ENCODE peak calls at places on chromosome 7, in five cellular contexts. G is astrocyte of the spinal cord, Z is HL-60, O is neuronal stem cell, Y is ELR. X is an unnamed sample.

GRCh38 chr7:1844336-1844955 is 174.4 kb downstream of the ELFN1 start:
- DNase-seq in Y (no peak), O (no peak), G (no peak), Z (no peak), X (peak)

GRCh38 chr7:33075818-33076483 is 13.4 kb upstream of the NT5C3A start:
- DNase-seq in G (no peak), Z (no peak), Y (no peak), O (no peak), X (no peak)

GRCh38 chr7:157843336-157844140 is 506.7 kb downstream of the DNAJB6 start:
- DNase-seq in Z (no peak), Y (no peak), O (no peak), G (no peak), X (no peak)

GRCh38 chr7:72187179-72187578 is 225.0 kb downstream of the CALN1 start:
- DNase-seq in G (no peak), O (no peak), Y (no peak), Z (no peak), X (no peak)

GRCh38 chr7:17236161-17236560 is 62.3 kb upstream of the AHR start:
- DNase-seq in Z (no peak), O (no peak), Y (no peak), G (no peak), X (no peak)

GRCh38 chr7:154698726-154699291 is 304.1 kb downstream of the PAXIP1 start:
- DNase-seq in Z (peak), G (no peak), O (peak), Y (no peak), X (peak)

GRCh38 chr7:5452937-5453540 is 29.4 kb upstream of the TNRC18 start:
- DNase-seq in Y (peak), G (peak), O (peak), Z (peak), X (peak)

GRCh38 chr7:151923097-151923876 is 33.0 kb upstream of the GALNTL5 start:
- DNase-seq in O (no peak), G (no peak), Y (no peak), Z (peak), X (no peak)

GRCh38 chr7:130896898-130897514 is 163.0 kb upstream of the KLF14 start:
- DNase-seq in Y (peak), Z (peak), G (peak), O (peak), X (peak)

GRCh38 chr7:77326131-77326530 is 90.0 kb downstream of the GSAP start:
- DNase-seq in O (no peak), Z (no peak), Y (peak), G (peak), X (no peak)

GRCh38 chr7:65463184-65463583 is 89.5 kb downstream of the ZNF92 start:
- DNase-seq in Z (no peak), Y (peak), O (no peak), G (no peak), X (no peak)

GRCh38 chr7:129367700-129368388 is 66.4 kb upstream of the STRIP2 start:
- DNase-seq in Y (peak), O (peak), G (peak), Z (peak), X (peak)

GRCh38 chr7:33883566-33883965 is 21.8 kb upstream of the BMPER start:
- DNase-seq in Z (no peak), G (no peak), O (no peak), Y (no peak), X (no peak)

GRCh38 chr7:158353606-158354570 is 233.7 kb downstream of the PTPRN2 start:
- DNase-seq in Y (no peak), O (peak), Z (peak), G (no peak), X (peak)

GRCh38 chr7:80760292-80760691 is 121.8 kb downstream of the CD36 start:
- DNase-seq in Z (no peak), Y (no peak), O (no peak), G (peak), X (no peak)

GRCh38 chr7:107711301-107711700 is 32.6 kb upstream of the CBLL1 start:
- DNase-seq in O (no peak), Y (peak), Z (no peak), G (peak), X (no peak)

X was measured in nephron progenitor cell.